ENCODE peak calls at places on chromosomes 6 and 20, in eight cellular contexts. D is testis, K is foreskin fibroblast, L is choroid plexus epithelial cell, J is pancreas, B is HCT116, Z is lower lobe of right lung, G is fibroblast of villous mesenchyme. T is an unnamed sample.

GRCh38 chr20:35006009-35006408 is 50.3 kb downstream of the MYH7B start:
- DNase-seq in D (peak), G (no peak), L (no peak), J (peak), B (no peak), Z (peak), K (no peak), T (no peak)

GRCh38 chr6:10276106-10276505 is 138.8 kb downstream of the TFAP2A start:
- DNase-seq in J (no peak), Z (no peak), L (peak), B (no peak), G (no peak), D (no peak), K (peak), T (peak)

GRCh38 chr6:10368841-10369240 is 46.0 kb downstream of the TFAP2A start:
- DNase-seq in K (no peak), G (no peak), B (no peak), J (no peak), L (no peak), D (no peak), Z (no peak), T (no peak)

GRCh38 chr6:169008641-169009040 is 245.0 kb downstream of the THBS2 start:
- DNase-seq in G (no peak), K (no peak), L (peak), J (no peak), Z (no peak), B (no peak), D (no peak), T (no peak)

GRCh38 chr6:5878792-5879191 is 127.9 kb downstream of the NRN1 start:
- DNase-seq in J (no peak), L (no peak), Z (no peak), K (no peak), G (no peak), D (no peak), B (no peak), T (no peak)

GRCh38 chr20:46963196-46963529 is 68.5 kb downstream of the EYA2 start:
- DNase-seq in Z (no peak), D (no peak), B (no peak), K (no peak), J (no peak), G (no peak), L (no peak), T (no peak)

GRCh38 chr6:1624848-1625341 is 15.2 kb downstream of the FOXC1 start:
- DNase-seq in G (peak), L (no peak), D (no peak), Z (no peak), J (peak), B (no peak), K (no peak), T (peak)

GRCh38 chr6:170402318-170403040 is 95.9 kb downstream of the FAM120B start:
- DNase-seq in G (peak), J (no peak), L (no peak), D (no peak), B (no peak), K (no peak), Z (no peak), T (no peak)

GRCh38 chr20:2914160-2914559 is 40.9 kb downstream of the PTPRA start:
- DNase-seq in K (no peak), L (peak), D (peak), Z (no peak), J (no peak), B (no peak), G (peak), T (no peak)

GRCh38 chr6:18276610-18277009 is 12.3 kb upstream of the DEK start:
- DNase-seq in G (no peak), Z (no peak), B (no peak), L (no peak), D (no peak), J (no peak), K (no peak), T (no peak)

GRCh38 chr6:139519571-139520031 is 145.2 kb upstream of the CITED2 start:
- DNase-seq in J (no peak), D (no peak), K (peak), G (peak), L (no peak), Z (no peak), B (no peak), T (peak)

GRCh38 chr20:25052255-25053206 is 5.4 kb downstream of the ACSS1 start:
- DNase-seq in B (no peak), Z (no peak), G (peak), D (peak), L (no peak), J (peak), K (no peak), T (peak)

GRCh38 chr20:23629017-23629541 is 8.7 kb downstream of the CST3 start:
- DNase-seq in K (peak), Z (no peak), D (no peak), B (peak), J (no peak), L (peak), G (peak), T (peak)

GRCh38 chr6:10269814-10270472 is 144.9 kb downstream of the TFAP2A start:
- DNase-seq in B (no peak), K (peak), G (no peak), L (no peak), Z (no peak), D (no peak), J (no peak), T (no peak)

GRCh38 chr6:164532546-164533362 is 776.7 kb downstream of the C6orf118 start:
- DNase-seq in Z (no peak), D (peak), B (no peak), K (no peak), L (no peak), G (no peak), J (no peak), T (no peak)

GRCh38 chr6:44733146-44733545 is 345.6 kb downstream of the CDC5L start:
- DNase-seq in B (no peak), G (no peak), J (no peak), D (no peak), K (no peak), L (no peak), Z (no peak), T (no peak)

GRCh38 chr6:148968636-148969270 is 221.9 kb downstream of the UST start:
- DNase-seq in J (no peak), B (no peak), Z (no peak), L (peak), K (no peak), D (no peak), G (peak), T (peak)

GRCh38 chr20:37418591-37418990 is 72.7 kb downstream of the SRC start:
- DNase-seq in L (no peak), Z (no peak), K (no peak), J (no peak), D (no peak), G (no peak), B (no peak), T (peak)

GRCh38 chr6:29696147-29697129 is 15.5 kb upstream of the ZFP57 start:
- DNase-seq in B (no peak), K (peak), Z (no peak), L (peak), G (peak), D (no peak), J (no peak), T (peak)

GRCh38 chr6:139834232-139834631 is 459.8 kb upstream of the CITED2 start:
- DNase-seq in J (no peak), Z (no peak), K (no peak), D (no peak), L (no peak), G (peak), B (no peak), T (no peak)

GRCh38 chr6:67663105-67663895 is 971.8 kb upstream of the ADGRB3 start:
- DNase-seq in J (no peak), L (no peak), K (no peak), B (no peak), Z (no peak), D (no peak), G (no peak), T (no peak)

DNA sequence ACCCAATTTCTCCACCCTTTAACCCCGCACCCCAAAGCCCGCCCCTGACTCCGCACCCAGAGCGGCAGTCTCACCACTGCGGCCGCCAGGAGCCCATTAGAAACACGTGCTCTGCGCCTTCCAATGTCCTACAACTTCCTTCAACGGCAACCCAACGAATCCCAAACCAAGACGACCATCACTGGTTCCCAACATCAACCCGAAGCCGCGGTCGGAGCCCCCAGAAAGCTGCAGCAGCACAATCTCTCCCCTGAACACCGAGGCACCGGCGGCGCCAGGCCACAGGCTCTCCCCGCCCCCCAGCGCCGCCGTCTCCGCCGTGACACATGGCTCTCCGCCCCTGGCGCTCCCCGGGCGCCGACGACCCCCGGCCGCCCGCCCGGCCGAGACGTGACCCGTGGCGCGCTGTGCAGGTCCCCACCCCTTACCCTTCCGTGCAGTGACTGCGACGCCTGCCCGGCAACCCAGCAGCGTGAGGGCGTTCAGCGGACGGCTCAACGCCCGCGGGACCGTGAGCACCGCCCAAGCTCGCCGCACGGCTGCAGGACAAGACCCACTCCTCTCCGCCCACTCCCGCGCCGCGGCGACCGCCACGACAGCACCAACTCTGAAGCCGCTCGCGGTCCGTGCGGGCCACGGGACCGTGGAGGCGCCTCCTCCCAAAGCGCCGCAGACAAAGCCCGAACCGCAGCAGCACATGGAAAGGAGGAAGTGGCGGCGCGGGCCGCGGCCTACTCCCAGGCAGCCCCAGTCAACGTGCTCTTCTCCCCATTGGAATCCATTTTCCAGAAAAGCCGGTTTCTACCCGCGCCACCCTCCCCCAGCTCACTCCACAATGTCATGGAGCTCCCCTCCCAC is 541 bp downstream of the SYNCRIP start:
- DNase-seq in D (peak), G (peak), K (peak), J (peak), Z (peak), B (no peak), L (peak), T (peak)
- TF ChIP-seq CTCF in D (no peak), G (peak), K (no peak), J (no peak), Z (no peak), B (no peak), L (peak), T (no peak)

GRCh38 chr6:108596947-108597346 is 36.2 kb downstream of the FOXO3 start:
- DNase-seq in J (no peak), L (no peak), G (no peak), Z (no peak), K (no peak), D (no peak), B (no peak), T (no peak)

GRCh38 chr6:108591040-108591816 is 30.5 kb downstream of the FOXO3 start:
- DNase-seq in D (no peak), K (no peak), Z (no peak), L (peak), B (no peak), G (peak), J (no peak), T (no peak)

GRCh38 chr6:108597601-108598315 is 37.0 kb downstream of the FOXO3 start:
- DNase-seq in B (no peak), D (no peak), J (no peak), G (peak), K (no peak), Z (no peak), L (no peak), T (no peak)

GRCh38 chr6:108592371-108593337 is 31.9 kb downstream of the FOXO3 start:
- DNase-seq in J (no peak), D (no peak), Z (no peak), B (no peak), K (peak), L (peak), G (peak), T (peak)

DNA sequence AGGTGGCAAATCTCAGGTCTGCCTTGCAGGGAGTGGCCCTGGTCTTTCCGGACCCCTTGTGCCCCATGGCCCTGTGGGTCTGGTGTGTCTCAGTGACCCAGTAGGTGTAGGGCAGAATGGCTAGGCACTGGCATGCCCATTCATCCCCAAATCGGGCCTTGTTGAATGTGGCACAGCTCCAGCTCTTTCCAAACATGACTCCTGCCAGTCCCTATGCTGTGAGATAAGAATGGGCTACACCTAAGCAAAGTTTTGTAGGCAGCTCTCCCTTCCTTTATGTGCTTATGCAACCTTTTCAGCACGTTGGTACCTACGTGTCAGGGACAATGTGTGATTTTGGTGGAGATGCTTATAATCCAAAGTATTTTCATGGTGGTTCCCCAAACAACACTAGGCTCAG is 33.9 kb downstream of the FOXO3 start:
- DNase-seq in K (no peak), L (no peak), J (peak), G (no peak), Z (no peak), B (no peak), D (no peak), T (no peak)
- H3K4me3 ChIP-seq in K (no peak), L (no peak), J (no peak), G (no peak), Z (no peak), B (no peak), D (no peak), T (no peak)

GRCh38 chr6:34663371-34663770 is 33.2 kb downstream of the ILRUN start:
- DNase-seq in L (no peak), D (no peak), J (no peak), G (no peak), K (no peak), Z (no peak), B (no peak), T (no peak)

GRCh38 chr6:34663887-34664269 is 32.7 kb downstream of the ILRUN start:
- DNase-seq in G (peak), D (no peak), B (no peak), K (no peak), L (peak), Z (no peak), J (no peak), T (peak)

GRCh38 chr6:34658605-34659218 is 37.9 kb downstream of the ILRUN start:
- DNase-seq in J (no peak), Z (no peak), L (no peak), D (no peak), G (no peak), K (no peak), B (no peak), T (no peak)

GRCh38 chr6:34664270-34664971 is 32.1 kb downstream of the ILRUN start:
- DNase-seq in K (no peak), J (no peak), Z (no peak), G (peak), L (peak), B (no peak), D (no peak), T (peak)

DNA sequence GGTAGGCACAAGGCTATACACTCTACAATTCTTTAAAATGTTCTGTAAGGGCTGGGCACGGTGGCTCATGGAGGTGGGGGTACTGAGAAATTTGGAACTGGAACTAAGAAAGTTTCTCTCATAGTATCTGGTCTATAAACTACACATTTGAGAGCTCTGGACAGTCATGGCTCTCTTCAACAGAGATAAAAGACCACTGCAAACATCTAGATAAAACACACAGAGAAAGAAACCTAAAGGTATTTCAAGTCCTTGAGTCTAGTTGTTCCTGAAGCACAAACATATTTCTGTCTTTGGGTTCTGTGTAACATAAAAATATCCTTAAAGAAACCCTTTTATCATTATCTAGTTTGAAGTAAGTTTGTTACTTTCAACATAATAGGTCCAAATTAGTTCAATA is 35.2 kb downstream of the ILRUN start:
- DNase-seq in B (no peak), L (no peak), D (no peak), J (no peak), K (no peak), Z (no peak), G (no peak), T (no peak)
- TF ChIP-seq CTCF in B (no peak), L (no peak), D (no peak), J (no peak), K (no peak), Z (no peak), G (no peak), T (no peak)

DNA sequence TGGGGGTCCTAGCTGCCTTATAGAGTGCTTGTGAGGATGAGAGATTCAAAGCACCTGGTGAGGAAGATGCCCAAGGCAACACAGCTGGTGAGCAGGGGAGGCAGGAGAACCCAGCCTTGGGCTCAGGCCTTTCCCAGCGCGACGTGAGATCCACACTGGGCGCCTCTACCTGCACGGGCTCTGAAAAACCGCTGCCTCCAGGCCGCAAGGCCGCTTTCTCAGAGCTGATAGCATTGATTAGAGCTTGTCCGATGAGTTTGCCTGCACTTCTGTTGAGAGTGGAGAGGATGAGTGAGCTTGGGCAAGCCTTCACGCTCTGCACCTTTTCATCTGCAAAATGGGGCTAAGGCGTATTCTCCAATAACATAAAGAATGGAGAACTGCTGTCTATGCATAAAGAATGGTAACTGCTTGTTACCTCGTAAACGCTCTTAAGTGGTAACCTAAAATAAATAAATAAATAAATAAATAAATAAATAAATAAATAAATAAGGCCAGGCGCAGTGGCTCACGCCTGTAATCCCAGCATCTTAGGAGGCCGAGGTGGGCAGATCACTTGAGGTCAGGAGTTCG is 916 bp downstream of the PABPC1L start:
- DNase-seq in D (no peak), B (no peak), G (no peak), J (peak), L (peak), K (no peak), Z (no peak), T (no peak)
- H3K4me3 ChIP-seq in D (peak), B (peak), G (peak), J (peak), L (peak), K (peak), Z (peak), T (peak)

DNA sequence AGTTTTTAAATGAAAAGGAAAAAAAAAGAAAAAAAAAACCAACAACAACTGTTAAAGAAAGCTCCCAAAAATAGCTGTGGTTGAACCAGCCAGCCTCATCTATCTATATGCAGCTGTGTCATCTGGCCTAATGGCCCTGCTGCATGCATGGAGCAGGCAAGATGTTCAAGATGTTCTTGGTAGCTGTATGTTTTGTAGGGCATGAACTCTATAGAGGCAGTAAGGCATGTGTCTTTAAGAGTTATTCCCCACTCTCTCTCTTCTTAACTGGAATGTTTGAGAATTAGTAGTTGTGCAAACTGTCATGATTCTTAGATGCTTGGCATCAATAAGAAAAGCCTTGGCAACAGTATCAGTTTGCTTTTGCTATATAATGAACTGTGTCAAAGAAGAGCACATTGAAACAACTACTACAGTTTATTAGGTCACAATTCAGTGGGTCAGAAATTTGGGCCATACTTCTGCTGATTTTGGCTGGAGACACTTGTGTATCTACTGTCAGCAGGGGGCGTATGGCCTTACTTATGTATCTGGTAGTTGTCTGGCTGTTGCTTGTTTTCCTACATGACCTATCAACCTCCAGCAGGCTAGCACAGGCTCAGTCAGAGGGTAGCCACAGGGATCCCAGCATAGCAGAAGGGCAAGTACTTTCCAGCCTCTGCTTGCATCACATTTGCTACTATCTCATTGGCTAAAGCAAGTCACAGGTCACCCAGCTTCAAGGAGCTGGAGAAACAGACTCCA is 56.1 kb upstream of the LAMP5 start:
- DNase-seq in L (peak), K (peak), D (no peak), Z (no peak), J (no peak), G (peak), B (peak), T (no peak)
- TF ChIP-seq CTCF in L (peak), K (peak), D (no peak), Z (peak), J (no peak), G (peak), B (peak), T (no peak)

GRCh38 chr20:50804453-50805348 is 9.8 kb downstream of the BCAS4 start:
- DNase-seq in B (no peak), Z (no peak), K (no peak), J (no peak), L (no peak), D (no peak), G (no peak), T (no peak)
- H3K4me3 ChIP-seq in B (no peak), Z (no peak), K (no peak), J (no peak), L (no peak), D (no peak), G (no peak), T (no peak)

DNA sequence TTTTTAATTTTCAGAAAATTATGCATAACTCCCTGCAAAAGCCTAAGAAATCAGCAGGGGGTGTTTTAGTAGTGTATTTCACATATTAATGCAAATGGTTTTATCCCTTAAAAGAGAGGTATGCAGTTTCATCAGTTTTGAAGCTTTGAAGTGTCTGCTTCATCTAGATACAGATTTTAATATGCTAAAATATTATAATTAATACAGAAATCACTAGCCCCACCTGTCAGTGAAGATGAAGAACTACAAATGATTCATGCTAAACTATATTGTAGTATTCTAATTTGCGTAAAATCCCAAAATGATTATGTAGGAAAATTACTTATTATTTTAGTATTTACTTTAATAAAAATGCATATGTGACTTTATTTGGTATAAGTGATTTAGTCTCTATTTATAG is 2.9 kb upstream of the TFB1M start:
- DNase-seq in K (no peak), L (peak), Z (no peak), G (peak), J (no peak), D (no peak), B (no peak), T (peak)
- TF ChIP-seq CTCF in K (peak), L (peak), Z (peak), G (peak), J (no peak), D (no peak), B (peak), T (peak)